ENCODE peak calls at places on chromosome 6, in five cellular contexts. One of them, this sample, is unnamed.

GRCh38 chr6:42937548-42938427 is 8.5 kb downstream of the CNPY3 start:
- DNase-seq in body of pancreas: peak; percentile 49
- DNase-seq in uterus: no peak
- DNase-seq in tibial nerve: no peak
- DNase-seq in GM12892: no peak
- DNase-seq in this sample: no peak

GRCh38 chr6:111841822-111842221 is 31.4 kb downstream of the FYN start:
- DNase-seq in body of pancreas: peak; percentile 45
- DNase-seq in uterus: no peak
- DNase-seq in tibial nerve: no peak
- DNase-seq in GM12892: no peak
- DNase-seq in this sample: no peak

GRCh38 chr6:21022343-21023107 is 488.3 kb downstream of the CDKAL1 start:
- DNase-seq in body of pancreas: peak; percentile 63
- DNase-seq in uterus: no peak
- DNase-seq in tibial nerve: no peak
- DNase-seq in GM12892: no peak
- DNase-seq in this sample: no peak

GRCh38 chr6:71982385-71982784 is 96.0 kb downstream of the RIMS1 start:
- DNase-seq in body of pancreas: no peak
- DNase-seq in uterus: no peak
- DNase-seq in tibial nerve: no peak
- DNase-seq in GM12892: no peak
- DNase-seq in this sample: no peak

GRCh38 chr6:157982297-157982579 is 575 bp downstream of the SYNJ2 start:
- DNase-seq in body of pancreas: peak; percentile 70
- DNase-seq in uterus: no peak
- DNase-seq in tibial nerve: no peak
- DNase-seq in GM12892: no peak
- DNase-seq in this sample: peak; percentile 30

GRCh38 chr6:108080010-108080780 is 5.7 kb upstream of the OSTM1 start:
- DNase-seq in body of pancreas: no peak
- DNase-seq in uterus: no peak
- DNase-seq in tibial nerve: no peak
- DNase-seq in GM12892: no peak
- DNase-seq in this sample: no peak

GRCh38 chr6:99618649-99619408 is 12.2 kb downstream of the PRDM13 start:
- DNase-seq in body of pancreas: no peak
- DNase-seq in uterus: no peak
- DNase-seq in tibial nerve: no peak
- DNase-seq in GM12892: no peak
- DNase-seq in this sample: no peak

GRCh38 chr6:108714012-108714773 is 134.0 kb upstream of the ARMC2 start:
- DNase-seq in body of pancreas: peak; percentile 48
- DNase-seq in uterus: peak; percentile 43
- DNase-seq in tibial nerve: no peak
- DNase-seq in GM12892: no peak
- DNase-seq in this sample: no peak

GRCh38 chr6:170062209-170062903 is 228.5 kb downstream of the DLL1 start:
- DNase-seq in body of pancreas: no peak
- DNase-seq in uterus: peak; percentile 3
- DNase-seq in tibial nerve: no peak
- DNase-seq in GM12892: no peak
- DNase-seq in this sample: no peak

GRCh38 chr6:88370127-88370710 is 204.1 kb upstream of the CNR1 start:
- DNase-seq in body of pancreas: no peak
- DNase-seq in uterus: no peak
- DNase-seq in tibial nerve: no peak
- DNase-seq in GM12892: no peak
- DNase-seq in this sample: no peak

GRCh38 chr6:7906741-7907140 is 3.8 kb downstream of the TXNDC5 start:
- DNase-seq in body of pancreas: no peak
- DNase-seq in uterus: no peak
- DNase-seq in tibial nerve: no peak
- DNase-seq in GM12892: no peak
- DNase-seq in this sample: no peak

GRCh38 chr6:56714273-56714672 is 71.6 kb upstream of the DST start:
- DNase-seq in body of pancreas: no peak
- DNase-seq in uterus: no peak
- DNase-seq in tibial nerve: no peak
- DNase-seq in GM12892: no peak
- DNase-seq in this sample: no peak

GRCh38 chr6:111789593-111789992 is 83.7 kb downstream of the FYN start:
- DNase-seq in body of pancreas: peak; percentile 25
- DNase-seq in uterus: peak; percentile 58
- DNase-seq in tibial nerve: no peak
- DNase-seq in GM12892: no peak
- DNase-seq in this sample: no peak

GRCh38 chr6:151071295-151071694 is 168.5 kb upstream of the AKAP12 start:
- DNase-seq in body of pancreas: peak; percentile 32
- DNase-seq in uterus: peak; percentile 61
- DNase-seq in tibial nerve: peak; percentile 41
- DNase-seq in GM12892: no peak
- DNase-seq in this sample: no peak

GRCh38 chr6:168219167-168219566 is 100.4 kb downstream of the DACT2 start:
- DNase-seq in body of pancreas: no peak
- DNase-seq in uterus: no peak
- DNase-seq in tibial nerve: no peak
- DNase-seq in GM12892: no peak
- DNase-seq in this sample: no peak

GRCh38 chr6:36666726-36667591 is 11.6 kb upstream of the CDKN1A start:
- DNase-seq in body of pancreas: peak; percentile 91
- DNase-seq in uterus: peak; percentile 86
- DNase-seq in tibial nerve: peak; percentile 74
- DNase-seq in GM12892: peak; percentile 66
- DNase-seq in this sample: peak; percentile 69

GRCh38 chr6:84546427-84546914 is 217.9 kb downstream of the TBX18 start:
- DNase-seq in body of pancreas: no peak
- DNase-seq in uterus: no peak
- DNase-seq in tibial nerve: no peak
- DNase-seq in GM12892: no peak
- DNase-seq in this sample: no peak

GRCh38 chr6:107670792-107671199 is 153.3 kb downstream of the SCML4 start:
- DNase-seq in body of pancreas: peak; percentile 66
- DNase-seq in uterus: peak; percentile 35
- DNase-seq in tibial nerve: no peak
- DNase-seq in GM12892: peak; percentile 36
- DNase-seq in this sample: no peak

GRCh38 chr6:22593895-22594294 is 24.5 kb downstream of the HDGFL1 start:
- DNase-seq in body of pancreas: no peak
- DNase-seq in uterus: no peak
- DNase-seq in tibial nerve: no peak
- DNase-seq in GM12892: no peak
- DNase-seq in this sample: no peak

GRCh38 chr6:150622941-150623874 is 23.5 kb downstream of the PLEKHG1 start:
- DNase-seq in body of pancreas: peak; percentile 11
- DNase-seq in uterus: no peak
- DNase-seq in tibial nerve: no peak
- DNase-seq in GM12892: peak; percentile 41
- DNase-seq in this sample: no peak

GRCh38 chr6:129492260-129492659 is 217.7 kb downstream of the ARHGAP18 start:
- DNase-seq in body of pancreas: no peak
- DNase-seq in uterus: no peak
- DNase-seq in tibial nerve: no peak
- DNase-seq in GM12892: no peak
- DNase-seq in this sample: no peak

GRCh38 chr6:82778985-82779384 is 286.7 kb downstream of the UBE3D start:
- DNase-seq in body of pancreas: no peak
- DNase-seq in uterus: no peak
- DNase-seq in tibial nerve: no peak
- DNase-seq in GM12892: no peak
- DNase-seq in this sample: no peak

GRCh38 chr6:49541936-49542335 is 8.5 kb upstream of the C6orf141 start:
- DNase-seq in body of pancreas: peak; percentile 33
- DNase-seq in uterus: no peak
- DNase-seq in tibial nerve: no peak
- DNase-seq in GM12892: no peak
- DNase-seq in this sample: peak; percentile 15

GRCh38 chr6:121867095-121867494 is 431.6 kb downstream of the GJA1 start:
- DNase-seq in body of pancreas: no peak
- DNase-seq in uterus: no peak
- DNase-seq in tibial nerve: no peak
- DNase-seq in GM12892: no peak
- DNase-seq in this sample: no peak

GRCh38 chr6:15804461-15804784 is 141.6 kb upstream of the DTNBP1 start:
- DNase-seq in body of pancreas: no peak
- DNase-seq in uterus: no peak
- DNase-seq in tibial nerve: no peak
- DNase-seq in GM12892: no peak
- DNase-seq in this sample: no peak

GRCh38 chr6:73801652-73802268 is 105.8 kb downstream of the CD109 start:
- DNase-seq in body of pancreas: no peak
- DNase-seq in uterus: no peak
- DNase-seq in tibial nerve: no peak
- DNase-seq in GM12892: no peak
- DNase-seq in this sample: no peak

GRCh38 chr6:138971601-138972000 is 16.5 kb downstream of the REPS1 start:
- DNase-seq in body of pancreas: no peak
- DNase-seq in uterus: no peak
- DNase-seq in tibial nerve: no peak
- DNase-seq in GM12892: no peak
- DNase-seq in this sample: no peak

GRCh38 chr6:85111481-85112001 is 338.3 kb upstream of the NT5E start:
- DNase-seq in body of pancreas: no peak
- DNase-seq in uterus: peak; percentile 48
- DNase-seq in tibial nerve: no peak
- DNase-seq in GM12892: no peak
- DNase-seq in this sample: no peak

GRCh38 chr6:36444470-36444869 is 1.7 kb downstream of the KCTD20 start:
- DNase-seq in body of pancreas: no peak
- DNase-seq in uterus: no peak
- DNase-seq in tibial nerve: no peak
- DNase-seq in GM12892: no peak
- DNase-seq in this sample: no peak

GRCh38 chr6:110053395-110054240 is 75.5 kb downstream of the GPR6 start:
- DNase-seq in body of pancreas: peak; percentile 45
- DNase-seq in uterus: no peak
- DNase-seq in tibial nerve: no peak
- DNase-seq in GM12892: no peak
- DNase-seq in this sample: peak; percentile 36

GRCh38 chr6:17291778-17292177 is 10.6 kb downstream of the RBM24 start:
- DNase-seq in body of pancreas: no peak
- DNase-seq in uterus: no peak
- DNase-seq in tibial nerve: no peak
- DNase-seq in GM12892: no peak
- DNase-seq in this sample: no peak

GRCh38 chr6:112879920-112880413 is 532.8 kb downstream of the RFPL4B start:
- DNase-seq in body of pancreas: peak; percentile 42
- DNase-seq in uterus: no peak
- DNase-seq in tibial nerve: no peak
- DNase-seq in GM12892: peak; percentile 23
- DNase-seq in this sample: peak; percentile 5
- TF ChIP-seq POLR2A in body of pancreas: no peak
- TF ChIP-seq POLR2A in uterus: no peak
- TF ChIP-seq POLR2A in tibial nerve: no peak
- TF ChIP-seq POLR2A in GM12892: no peak
- TF ChIP-seq POLR2A in this sample: no peak

GRCh38 chr6:159004592-159004991 is 4.6 kb upstream of the RSPH3 start:
- DNase-seq in body of pancreas: no peak
- DNase-seq in uterus: no peak
- DNase-seq in tibial nerve: no peak
- DNase-seq in GM12892: no peak
- DNase-seq in this sample: no peak

GRCh38 chr6:158999669-159000403 is at the start of gene RSPH3:
- DNase-seq in body of pancreas: peak; percentile 97
- DNase-seq in uterus: peak; percentile 92
- DNase-seq in tibial nerve: peak; percentile 85
- DNase-seq in GM12892: peak; percentile 95
- DNase-seq in this sample: peak; percentile 95

GRCh38 chr6:159007510-159007909 is 7.5 kb upstream of the RSPH3 start:
- DNase-seq in body of pancreas: no peak
- DNase-seq in uterus: no peak
- DNase-seq in tibial nerve: no peak
- DNase-seq in GM12892: no peak
- DNase-seq in this sample: no peak

GRCh38 chr6:158999154-158999668 is 791 bp downstream of the RSPH3 start:
- DNase-seq in body of pancreas: no peak
- DNase-seq in uterus: no peak
- DNase-seq in tibial nerve: peak; percentile 14
- DNase-seq in GM12892: no peak
- DNase-seq in this sample: peak; percentile 6

DNA sequence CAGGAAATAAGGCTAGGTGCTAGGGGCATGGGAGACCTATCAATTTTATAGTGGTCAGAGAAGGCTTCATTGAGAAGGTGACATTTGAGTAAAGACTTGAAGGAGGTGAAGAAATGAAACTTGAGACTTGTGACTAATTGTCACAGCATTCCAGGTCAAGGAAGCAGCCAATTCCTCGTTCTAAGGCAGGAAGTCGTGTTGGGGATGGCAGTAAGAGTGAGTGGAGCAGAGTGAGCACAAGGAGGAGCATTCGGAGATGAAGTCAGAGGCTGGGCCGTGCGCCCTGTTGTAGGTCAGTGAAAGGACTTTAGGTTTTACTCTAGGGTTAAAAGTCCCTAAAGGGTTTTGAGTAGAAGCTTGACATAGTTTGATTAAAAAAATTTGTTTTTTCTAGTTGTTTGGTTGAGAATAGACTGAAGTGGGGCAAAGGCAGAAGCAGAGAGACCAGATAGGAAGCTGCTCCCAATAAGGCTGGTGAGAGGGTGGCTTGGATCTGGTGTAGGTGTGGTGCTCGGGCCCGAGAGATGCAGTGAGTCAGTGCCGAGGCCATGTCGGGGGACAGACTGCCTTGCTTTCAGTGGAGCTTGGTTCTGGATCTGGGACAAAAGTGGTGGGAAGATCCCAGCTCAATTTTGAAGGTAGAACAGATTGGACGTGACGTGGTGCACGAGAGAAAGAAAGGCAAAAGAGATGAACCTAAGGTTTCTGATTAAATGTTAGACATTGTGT is 2.6 kb upstream of the RSPH3 start:
- DNase-seq in body of pancreas: no peak
- DNase-seq in uterus: no peak
- DNase-seq in tibial nerve: no peak
- DNase-seq in GM12892: no peak
- DNase-seq in this sample: no peak
- TF ChIP-seq POLR2A in body of pancreas: no peak
- TF ChIP-seq POLR2A in uterus: no peak
- TF ChIP-seq POLR2A in tibial nerve: no peak
- TF ChIP-seq POLR2A in GM12892: no peak
- TF ChIP-seq POLR2A in this sample: no peak

GRCh38 chr6:131950767-131951575 is at the start of gene CCN2:
- DNase-seq in body of pancreas: peak; percentile 85
- DNase-seq in uterus: peak; percentile 86
- DNase-seq in tibial nerve: peak; percentile 76
- DNase-seq in GM12892: peak; percentile 16
- DNase-seq in this sample: peak; percentile 83
- TF ChIP-seq POLR2A in body of pancreas: peak; percentile 92
- TF ChIP-seq POLR2A in uterus: peak; percentile 79
- TF ChIP-seq POLR2A in tibial nerve: peak; percentile 69
- TF ChIP-seq POLR2A in GM12892: no peak
- TF ChIP-seq POLR2A in this sample: peak; percentile 75

GRCh38 chr6:159981171-159981571 is 12.3 kb downstream of the IGF2R start:
- DNase-seq in body of pancreas: no peak
- DNase-seq in uterus: no peak
- DNase-seq in tibial nerve: no peak
- DNase-seq in GM12892: no peak
- DNase-seq in this sample: no peak
- TF ChIP-seq POLR2A in body of pancreas: no peak
- TF ChIP-seq POLR2A in uterus: no peak
- TF ChIP-seq POLR2A in tibial nerve: no peak
- TF ChIP-seq POLR2A in GM12892: peak; percentile 50
- TF ChIP-seq POLR2A in this sample: no peak

GRCh38 chr6:118650500-118651281 is 700 bp downstream of the CEP85L start:
- DNase-seq in body of pancreas: peak; percentile 38
- DNase-seq in uterus: peak; percentile 47
- DNase-seq in tibial nerve: peak; percentile 16
- DNase-seq in GM12892: peak; percentile 30
- DNase-seq in this sample: peak; percentile 35
- TF ChIP-seq POLR2A in body of pancreas: peak; percentile 11
- TF ChIP-seq POLR2A in uterus: no peak
- TF ChIP-seq POLR2A in tibial nerve: peak; percentile 55
- TF ChIP-seq POLR2A in GM12892: peak; percentile 28
- TF ChIP-seq POLR2A in this sample: no peak